ENCODE peak calls at places on chromosomes 2 and 18, in four cellular contexts. P is neural crest cell, M is NB4, O is GM12865. E is an unnamed sample.

GRCh38 chr18:8734496-8734895 is 29.1 kb downstream of the MTCL1 start:
- DNase-seq in P (no peak), M (no peak), O (no peak), E (no peak)

GRCh38 chr18:76658627-76659026 is 163.6 kb upstream of the ZNF516 start:
- DNase-seq in P (peak), M (peak), O (peak), E (peak)

GRCh38 chr2:127371037-127371436 is 16.7 kb downstream of the MAP3K2 start:
- DNase-seq in P (no peak), M (no peak), O (no peak), E (no peak)

GRCh38 chr18:32530947-32531651 is 60.4 kb upstream of the GAREM1 start:
- DNase-seq in P (no peak), M (peak), O (peak), E (no peak)

GRCh38 chr18:907880-908512 is 3.3 kb downstream of the ADCYAP1 start:
- DNase-seq in P (no peak), M (no peak), O (no peak), E (peak)

GRCh38 chr2:45684756-45685155 is 33.3 kb downstream of the PRKCE start:
- DNase-seq in P (no peak), M (no peak), O (no peak), E (no peak)

GRCh38 chr2:160871096-160871495 is 289.1 kb upstream of the TANK start:
- DNase-seq in P (no peak), M (no peak), O (no peak), E (no peak)

GRCh38 chr18:9612215-9612830 is 2.0 kb downstream of the PPP4R1 start:
- DNase-seq in P (no peak), M (peak), O (peak), E (peak)

GRCh38 chr18:37364237-37364636 is 201.4 kb downstream of the CELF4 start:
- DNase-seq in P (no peak), M (no peak), O (no peak), E (no peak)

GRCh38 chr2:13050764-13051163 is 334.0 kb downstream of the TRIB2 start:
- DNase-seq in P (no peak), M (peak), O (no peak), E (no peak)

GRCh38 chr2:13052547-13052946 is 335.8 kb downstream of the TRIB2 start:
- DNase-seq in P (no peak), M (no peak), O (no peak), E (no peak)

DNA sequence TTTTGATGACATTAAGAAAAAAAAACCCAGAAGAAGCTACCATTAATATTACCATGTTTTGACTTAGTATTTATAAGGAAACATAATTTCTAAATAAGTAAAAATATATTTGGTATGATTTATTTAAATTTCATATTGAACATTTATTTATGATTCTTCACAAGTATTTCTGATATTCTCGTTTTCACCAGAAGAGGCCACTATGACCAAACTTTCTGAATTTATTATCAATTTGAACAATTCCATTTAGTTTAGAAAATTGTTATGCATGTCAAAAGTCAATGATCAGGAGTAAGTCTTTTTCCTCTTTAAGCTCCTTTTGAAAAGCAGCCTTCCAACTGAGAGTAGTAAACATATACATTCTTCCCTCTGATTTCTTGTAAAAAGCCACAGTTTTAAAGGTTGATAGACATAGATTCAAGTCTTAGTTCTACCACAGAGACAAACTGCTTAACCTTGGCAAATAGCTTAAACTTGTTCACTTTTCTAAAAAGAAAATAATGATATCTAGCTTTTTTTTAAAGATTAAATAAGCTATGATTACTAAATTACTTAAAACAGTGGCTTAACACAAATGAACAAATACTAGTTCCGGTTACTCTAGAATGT is 329.9 kb downstream of the TRIB2 start:
- DNase-seq in P (no peak), M (peak), O (peak), E (no peak)
- TF ChIP-seq CTCF in P (peak), M (no peak), O (peak), E (peak)

GRCh38 chr2:71045151-71045550 is 23.3 kb upstream of the NAGK start:
- DNase-seq in P (no peak), M (no peak), O (no peak), E (no peak)

GRCh38 chr2:71043531-71044407 is 24.7 kb upstream of the NAGK start:
- DNase-seq in P (no peak), M (no peak), O (no peak), E (no peak)

GRCh38 chr2:71042287-71042686 is 26.2 kb upstream of the NAGK start:
- DNase-seq in P (no peak), M (no peak), O (no peak), E (no peak)

GRCh38 chr2:71045841-71046495 is 22.5 kb upstream of the NAGK start:
- DNase-seq in P (no peak), M (peak), O (no peak), E (no peak)

DNA sequence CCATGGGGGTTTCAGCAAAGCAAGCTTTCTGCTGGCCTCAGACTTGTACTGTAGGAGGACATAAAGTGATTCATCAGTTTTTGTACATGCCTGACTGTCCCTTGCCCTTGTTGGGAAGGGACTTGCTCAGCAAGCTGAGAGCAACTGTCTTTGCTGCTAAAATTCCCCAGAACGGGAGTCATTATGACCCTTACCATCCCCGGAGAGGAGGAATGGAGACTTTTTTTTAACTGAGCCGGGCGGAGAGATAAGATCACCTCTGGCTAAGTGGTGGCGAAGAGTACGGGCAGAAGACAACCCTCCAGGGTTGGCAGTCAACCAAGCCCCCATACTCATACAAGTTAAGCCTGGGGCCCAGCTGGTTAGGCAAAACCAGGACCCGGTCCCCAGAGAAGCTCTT is 20.4 kb upstream of the NAGK start:
- DNase-seq in P (no peak), M (no peak), O (no peak), E (no peak)
- TF ChIP-seq CTCF in P (no peak), M (no peak), O (no peak), E (no peak)

DNA sequence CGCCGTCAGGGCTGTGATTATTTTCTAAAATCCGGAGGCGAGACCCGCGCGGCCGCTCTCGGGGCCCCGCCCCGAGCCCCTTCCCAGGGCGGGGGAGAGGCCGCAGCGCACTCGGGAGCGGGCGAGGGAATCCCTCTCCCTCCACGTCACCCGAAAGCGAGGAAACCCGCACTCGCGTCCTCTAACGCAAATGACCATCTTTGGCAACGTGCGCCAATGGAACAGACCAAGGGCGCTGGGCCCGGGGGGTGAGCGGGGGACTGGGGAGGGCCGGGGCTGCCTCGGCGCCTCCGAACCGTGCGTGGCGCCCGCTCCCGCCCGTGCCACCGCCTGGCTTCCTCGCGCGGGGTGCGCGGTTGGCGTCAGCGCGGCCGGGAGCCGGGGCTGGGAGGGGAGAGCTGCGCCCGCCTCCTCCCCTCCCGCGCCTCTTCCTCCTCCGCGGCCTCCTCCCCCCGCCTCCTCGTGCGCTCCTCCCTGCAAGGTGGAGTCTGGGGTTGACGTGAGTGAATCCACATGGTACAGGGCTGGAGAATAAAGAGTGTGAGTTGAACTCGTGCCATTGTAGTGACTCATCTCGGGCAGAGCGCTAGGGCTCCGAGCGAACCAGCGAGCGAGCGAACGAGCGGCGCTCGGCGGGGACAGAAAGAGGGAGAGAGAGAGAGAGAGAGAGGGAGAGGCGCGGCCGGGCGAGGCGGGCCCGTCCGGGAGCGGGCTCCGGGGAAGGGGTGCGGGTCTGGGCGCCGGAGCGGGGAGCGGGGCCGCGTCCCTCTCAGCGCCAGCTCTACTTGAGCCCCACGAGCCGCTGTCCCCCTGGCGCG is at the start of gene FOSL2:
- DNase-seq in P (peak), M (peak), O (peak), E (peak)
- TF ChIP-seq CTCF in P (peak), M (no peak), O (no peak), E (no peak)

GRCh38 chr2:85843543-85843942 is 45.2 kb downstream of the ST3GAL5 start:
- DNase-seq in P (no peak), M (peak), O (peak), E (no peak)
- TF ChIP-seq CTCF in P (peak), M (peak), O (peak), E (peak)

DNA sequence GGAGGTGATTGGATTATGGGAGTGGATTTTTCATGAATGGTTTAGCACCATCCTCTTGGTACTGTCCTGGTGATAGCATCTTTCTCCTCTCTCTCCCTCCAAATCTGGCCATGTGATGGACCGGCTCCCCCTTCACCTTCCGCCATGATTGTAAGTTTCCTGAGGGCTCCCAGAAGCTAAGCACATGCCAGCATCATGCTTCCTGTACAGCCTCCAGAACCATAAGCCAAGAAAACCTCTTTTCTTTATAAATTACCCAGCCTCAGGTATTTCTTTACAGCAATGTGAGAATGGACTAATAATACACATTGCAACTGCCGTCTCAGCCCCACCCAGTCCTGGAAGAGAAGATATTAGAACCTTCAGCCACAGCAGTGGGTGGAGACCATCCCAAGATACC is 81.9 kb upstream of the AGAP1 start:
- DNase-seq in P (no peak), M (no peak), O (no peak), E (no peak)
- TF ChIP-seq CTCF in P (no peak), M (no peak), O (no peak), E (no peak)

GRCh38 chr2:97360202-97360601 is 229.5 kb downstream of the ANKRD36B start:
- DNase-seq in P (no peak), M (no peak), O (no peak), E (no peak)

GRCh38 chr2:97355176-97355575 is 234.5 kb downstream of the ANKRD36B start:
- DNase-seq in P (no peak), M (no peak), O (no peak), E (no peak)

GRCh38 chr2:97354576-97354975 is 235.1 kb downstream of the ANKRD36B start:
- DNase-seq in P (no peak), M (no peak), O (no peak), E (no peak)

GRCh38 chr2:97355887-97356286 is 233.8 kb downstream of the ANKRD36B start:
- DNase-seq in P (no peak), M (peak), O (no peak), E (no peak)
- TF ChIP-seq CTCF in P (no peak), M (no peak), O (peak), E (no peak)

GRCh38 chr2:233094614-233095013 is 34.5 kb downstream of the INPP5D start:
- DNase-seq in P (no peak), M (no peak), O (no peak), E (no peak)

GRCh38 chr2:233096006-233096405 is 35.9 kb downstream of the INPP5D start:
- DNase-seq in P (no peak), M (no peak), O (no peak), E (no peak)

GRCh38 chr2:233091595-233092375 is 31.6 kb downstream of the INPP5D start:
- DNase-seq in P (no peak), M (no peak), O (no peak), E (no peak)

GRCh38 chr2:233092446-233093438 is 32.6 kb downstream of the INPP5D start:
- DNase-seq in P (no peak), M (peak), O (peak), E (no peak)

DNA sequence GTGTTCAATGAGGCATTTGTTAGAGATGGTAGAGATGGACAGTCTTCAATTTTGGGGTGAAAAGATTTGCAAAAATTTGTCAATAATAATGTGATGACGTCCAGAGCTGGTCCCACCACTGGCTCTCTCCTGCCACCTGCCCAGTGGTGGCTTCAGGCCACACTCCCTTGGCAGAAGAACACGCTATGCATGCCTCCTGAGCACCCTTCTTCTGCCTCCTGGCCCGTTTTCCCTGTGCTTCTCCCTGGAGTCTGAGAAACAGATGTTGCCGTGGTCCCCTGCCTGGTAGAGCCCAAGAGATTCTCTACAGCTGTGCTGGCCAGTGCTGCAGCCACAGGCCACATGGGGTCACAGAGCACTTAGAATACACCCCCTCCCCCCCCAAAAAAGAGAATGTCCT is 33.6 kb downstream of the INPP5D start:
- DNase-seq in P (no peak), M (no peak), O (no peak), E (no peak)
- TF ChIP-seq CTCF in P (no peak), M (no peak), O (no peak), E (no peak)

GRCh38 chr2:179340678-179341077 is 76.0 kb upstream of the SESTD1 start:
- DNase-seq in P (no peak), M (peak), O (no peak), E (no peak)
- TF ChIP-seq CTCF in P (no peak), M (no peak), O (no peak), E (no peak)

GRCh38 chr2:231393149-231394131 is 2.1 kb upstream of the B3GNT7 start:
- DNase-seq in P (no peak), M (peak), O (peak), E (no peak)
- TF ChIP-seq CTCF in P (peak), M (peak), O (peak), E (no peak)